ENCODE peak calls at places on chromosome 17, in six cellular contexts. R, Z, O, U, P and T are unnamed samples.

GRCh38 chr17:39393732-39394131 is 7.7 kb downstream of the FBXL20 start:
- DNase-seq in R (no peak), Z (no peak), O (no peak), U (no peak), P (no peak), T (no peak)

GRCh38 chr17:59666235-59666634 is 41.0 kb downstream of the PTRH2 start:
- DNase-seq in R (no peak), Z (no peak), O (no peak), U (no peak), P (no peak), T (no peak)

GRCh38 chr17:49748791-49749190 is 15.1 kb downstream of the FAM117A start:
- DNase-seq in R (no peak), Z (no peak), O (no peak), U (no peak), P (no peak), T (no peak)

GRCh38 chr17:80209765-80210164 is 10.4 kb downstream of the SGSH start:
- DNase-seq in R (no peak), Z (no peak), O (no peak), U (no peak), P (no peak), T (no peak)

GRCh38 chr17:1997146-1997586 is 28.0 kb downstream of the RTN4RL1 start:
- DNase-seq in R (no peak), Z (no peak), O (no peak), U (no peak), P (no peak), T (no peak)

GRCh38 chr17:6231886-6232767 is 161.9 kb downstream of the WSCD1 start:
- DNase-seq in R (no peak), Z (no peak), O (no peak), U (no peak), P (no peak), T (no peak)

GRCh38 chr17:38608648-38609047 is 2.9 kb upstream of the SRCIN1 start:
- DNase-seq in R (no peak), Z (peak), O (no peak), U (no peak), P (no peak), T (no peak)

GRCh38 chr17:41340934-41341861 is 9.4 kb downstream of the KRT33A start:
- DNase-seq in R (no peak), Z (no peak), O (no peak), U (no peak), P (no peak), T (no peak)

GRCh38 chr17:40331743-40332641 is 23.0 kb downstream of the RARA start:
- DNase-seq in R (no peak), Z (peak), O (peak), U (no peak), P (peak), T (no peak)

GRCh38 chr17:49739662-49740271 is 24.2 kb downstream of the FAM117A start:
- DNase-seq in R (peak), Z (peak), O (peak), U (no peak), P (peak), T (no peak)

GRCh38 chr17:40352044-40352778 is 12.3 kb downstream of the GJD3 start:
- DNase-seq in R (no peak), Z (no peak), O (no peak), U (no peak), P (peak), T (no peak)

GRCh38 chr17:17433260-17433659 is 43.5 kb upstream of the MED9 start:
- DNase-seq in R (peak), Z (no peak), O (no peak), U (no peak), P (no peak), T (no peak)

GRCh38 chr17:82787081-82787848 is 35.4 kb downstream of the TBCD start:
- DNase-seq in R (no peak), Z (no peak), O (no peak), U (peak), P (no peak), T (no peak)

GRCh38 chr17:42946812-42947211 is 17.4 kb downstream of the AARSD1 start:
- DNase-seq in R (no peak), Z (no peak), O (no peak), U (no peak), P (no peak), T (no peak)

GRCh38 chr17:68697850-68698313 is 96.7 kb upstream of the FAM20A start:
- DNase-seq in R (peak), Z (no peak), O (no peak), U (peak), P (no peak), T (no peak)

GRCh38 chr17:1107777-1108559 is 71.8 kb downstream of the ABR start:
- DNase-seq in R (no peak), Z (no peak), O (peak), U (no peak), P (no peak), T (no peak)

GRCh38 chr17:1920948-1921351 is 91.1 kb downstream of the RPA1 start:
- DNase-seq in R (no peak), Z (no peak), O (no peak), U (no peak), P (no peak), T (no peak)

GRCh38 chr17:79690988-79691836 is 39.5 kb upstream of the ENPP7 start:
- DNase-seq in R (no peak), Z (no peak), O (no peak), U (no peak), P (no peak), T (no peak)

GRCh38 chr17:34712481-34713195 is 133.3 kb downstream of the TMEM132E start:
- DNase-seq in R (no peak), Z (no peak), O (no peak), U (no peak), P (no peak), T (no peak)

GRCh38 chr17:35560703-35561102 is at the start of gene SLFN14:
- DNase-seq in R (no peak), Z (no peak), O (no peak), U (no peak), P (no peak), T (no peak)

GRCh38 chr17:44769647-44770084 is 10.9 kb downstream of the ADAM11 start:
- DNase-seq in R (no peak), Z (no peak), O (no peak), U (no peak), P (no peak), T (no peak)

GRCh38 chr17:27853121-27853520 is 40.0 kb downstream of the LYRM9 start:
- DNase-seq in R (no peak), Z (no peak), O (no peak), U (no peak), P (no peak), T (no peak)

GRCh38 chr17:76009969-76010661 is 9.5 kb downstream of the CDK3 start:
- DNase-seq in R (no peak), Z (no peak), O (no peak), U (no peak), P (no peak), T (no peak)

GRCh38 chr17:76523084-76524037 is 14.1 kb downstream of the CYGB start:
- DNase-seq in R (peak), Z (peak), O (peak), U (no peak), P (peak), T (no peak)

GRCh38 chr17:18965530-18966236 is 13.7 kb downstream of the SLC5A10 start:
- DNase-seq in R (no peak), Z (peak), O (no peak), U (no peak), P (no peak), T (no peak)

GRCh38 chr17:1907818-1908698 is 78.3 kb downstream of the RPA1 start:
- DNase-seq in R (peak), Z (no peak), O (no peak), U (no peak), P (no peak), T (no peak)

GRCh38 chr17:44518032-44518431 is 14.8 kb upstream of the GPATCH8 start:
- DNase-seq in R (peak), Z (no peak), O (no peak), U (no peak), P (no peak), T (no peak)

GRCh38 chr17:73172252-73172651 is 7.4 kb downstream of the SSTR2 start:
- DNase-seq in R (no peak), Z (no peak), O (no peak), U (no peak), P (no peak), T (no peak)

GRCh38 chr17:73166731-73167581 is 2.1 kb downstream of the SSTR2 start:
- DNase-seq in R (no peak), Z (no peak), O (no peak), U (no peak), P (no peak), T (no peak)

GRCh38 chr17:73168667-73169066 is 3.9 kb downstream of the SSTR2 start:
- DNase-seq in R (no peak), Z (no peak), O (no peak), U (no peak), P (no peak), T (no peak)

GRCh38 chr17:73170921-73171320 is 6.1 kb downstream of the SSTR2 start:
- DNase-seq in R (no peak), Z (no peak), O (no peak), U (no peak), P (no peak), T (no peak)

DNA sequence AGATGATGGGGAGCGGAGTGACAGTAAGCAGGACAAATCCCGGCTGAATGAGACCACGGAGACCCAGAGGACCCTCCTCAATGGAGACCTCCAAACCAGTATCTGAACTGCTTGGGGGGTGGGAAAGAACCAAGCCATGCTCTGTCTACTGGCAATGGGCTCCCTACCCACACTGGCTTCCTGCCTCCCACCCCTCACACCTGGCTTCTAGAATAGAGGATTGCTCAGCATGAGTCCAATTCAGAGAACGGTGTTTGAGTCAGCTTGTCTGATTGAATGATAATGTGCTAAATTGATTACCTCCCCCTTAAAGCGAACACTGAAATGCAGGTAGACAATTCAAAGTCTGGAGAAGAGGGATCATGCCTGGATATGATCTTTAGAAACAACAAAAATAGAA is 5.5 kb downstream of the SSTR2 start:
- DNase-seq in R (no peak), Z (no peak), O (no peak), U (no peak), P (no peak), T (no peak)
- H3K4me3 ChIP-seq in R (no peak), Z (no peak), O (no peak), U (no peak), P (no peak), T (no peak)

GRCh38 chr17:48317732-48318131 is 112.3 kb downstream of the SKAP1 start:
- DNase-seq in R (no peak), Z (no peak), O (no peak), U (no peak), P (no peak), T (no peak)

GRCh38 chr17:48326311-48326710 is 103.7 kb downstream of the SKAP1 start:
- DNase-seq in R (no peak), Z (no peak), O (no peak), U (no peak), P (no peak), T (no peak)

GRCh38 chr17:48322060-48322459 is 108.0 kb downstream of the SKAP1 start:
- DNase-seq in R (peak), Z (no peak), O (no peak), U (no peak), P (no peak), T (no peak)
- H3K4me3 ChIP-seq in R (no peak), Z (no peak), O (no peak), U (no peak), P (no peak), T (no peak)

GRCh38 chr17:81422776-81423697 is 27.8 kb downstream of the BAHCC1 start:
- DNase-seq in R (peak), Z (no peak), O (peak), U (peak), P (peak), T (peak)
- H3K4me3 ChIP-seq in R (peak), Z (no peak), O (peak), U (peak), P (no peak), T (peak)

DNA sequence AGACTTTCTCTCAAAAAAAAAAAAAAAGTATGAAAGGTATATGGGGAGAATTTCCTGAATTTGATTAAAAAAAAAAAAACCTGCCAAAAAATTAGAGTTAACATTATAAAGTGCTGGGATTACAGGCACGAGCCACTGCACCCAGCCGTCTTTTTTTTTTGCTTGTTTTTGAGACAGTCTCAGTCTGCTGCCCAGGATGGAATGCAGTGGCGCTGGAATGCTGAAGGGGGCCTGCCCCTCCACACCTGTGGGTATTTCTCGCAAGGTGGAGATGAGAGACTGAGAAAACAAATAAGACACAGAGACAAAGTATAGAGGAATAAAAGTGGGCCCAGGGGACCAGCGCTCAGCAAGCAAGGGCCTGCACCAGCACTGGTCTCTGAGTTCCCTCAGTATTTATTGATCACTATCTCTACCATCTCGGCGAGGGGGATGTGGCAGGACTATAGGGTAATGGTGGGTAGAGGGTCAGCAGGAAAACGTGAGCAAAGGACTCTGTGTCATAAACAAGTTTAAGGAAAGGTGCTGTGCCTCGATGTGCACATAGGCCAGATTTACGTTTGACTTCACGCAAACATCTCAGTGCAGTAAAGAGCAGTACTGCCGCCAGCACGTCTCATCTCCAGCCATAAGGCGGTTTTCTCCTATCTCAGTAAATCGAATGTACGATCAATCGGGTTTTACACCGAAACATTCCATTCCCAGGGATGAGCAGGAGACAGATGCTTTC is 117.2 kb downstream of the GOSR1 start:
- DNase-seq in R (no peak), Z (no peak), O (no peak), U (no peak), P (no peak), T (no peak)
- H3K4me3 ChIP-seq in R (no peak), Z (no peak), O (no peak), U (no peak), P (no peak), T (no peak)

GRCh38 chr17:46025060-46025459 is 26.0 kb downstream of the STH start:
- DNase-seq in R (no peak), Z (no peak), O (no peak), U (no peak), P (no peak), T (no peak)
- H3K4me3 ChIP-seq in R (no peak), Z (no peak), O (no peak), U (no peak), P (no peak), T (no peak)

GRCh38 chr17:7352559-7352889 is 562 bp downstream of the KCTD11 start:
- DNase-seq in R (no peak), Z (no peak), O (no peak), U (no peak), P (no peak), T (no peak)
- H3K4me3 ChIP-seq in R (peak), Z (peak), O (peak), U (peak), P (peak), T (peak)

GRCh38 chr17:32488177-32488542 is 1.4 kb downstream of the CDK5R1 start:
- DNase-seq in R (no peak), Z (no peak), O (no peak), U (no peak), P (no peak), T (no peak)
- H3K4me3 ChIP-seq in R (no peak), Z (no peak), O (no peak), U (no peak), P (no peak), T (no peak)

GRCh38 chr17:4834621-4835020 is 1.5 kb downstream of the MINK1 start:
- DNase-seq in R (no peak), Z (peak), O (no peak), U (no peak), P (no peak), T (no peak)
- H3K4me3 ChIP-seq in R (peak), Z (peak), O (peak), U (peak), P (no peak), T (peak)

GRCh38 chr17:46162871-46163270 is 30.4 kb downstream of the KANSL1 start:
- DNase-seq in R (no peak), Z (no peak), O (no peak), U (no peak), P (no peak), T (no peak)

GRCh38 chr17:46159686-46160085 is 33.5 kb downstream of the KANSL1 start:
- DNase-seq in R (peak), Z (no peak), O (no peak), U (peak), P (no peak), T (peak)

GRCh38 chr17:46160169-46160568 is 33.1 kb downstream of the KANSL1 start:
- DNase-seq in R (no peak), Z (no peak), O (no peak), U (no peak), P (no peak), T (no peak)

GRCh38 chr17:46157443-46158107 is 35.7 kb downstream of the KANSL1 start:
- DNase-seq in R (peak), Z (no peak), O (no peak), U (no peak), P (no peak), T (peak)

GRCh38 chr17:46158323-46159296 is 34.6 kb downstream of the KANSL1 start:
- DNase-seq in R (no peak), Z (no peak), O (no peak), U (no peak), P (no peak), T (no peak)
- H3K4me3 ChIP-seq in R (no peak), Z (no peak), O (no peak), U (no peak), P (no peak), T (no peak)